ENCODE peak calls at places on chromosomes 11 and 22, in eight cellular contexts. K is left kidney; L is naive thymus-derived CD4-positive, alpha-beta T cell; J is endothelial cell; P is GM19239; D is mucosa of descending colon; I is activated T-helper 1 cell treated with Interleukin-2 at 50 U/mL for 16 hours; M is foreskin fibroblast. A is an unnamed sample.

GRCh38 chr22:23217171-23218052 is 37.1 kb downstream of the BCR start:
- DNase-seq in K (peak), L (no peak), J (no peak), P (no peak), D (no peak), I (no peak), M (no peak), A (no peak)

GRCh38 chr11:70105369-70105754 is 27.2 kb downstream of the ANO1 start:
- DNase-seq in K (no peak), L (no peak), J (no peak), P (no peak), D (peak), I (no peak), M (no peak), A (no peak)

GRCh38 chr22:45468872-45469572 is 33.7 kb upstream of the FBLN1 start:
- DNase-seq in K (no peak), L (no peak), J (no peak), P (no peak), D (no peak), I (no peak), M (peak), A (peak)

GRCh38 chr22:20174785-20175596 is 24.1 kb upstream of the CCDC188 start:
- DNase-seq in K (peak), L (no peak), J (peak), P (no peak), D (no peak), I (no peak), M (peak), A (peak)

GRCh38 chr11:59602432-59602831 is 13.1 kb downstream of the OSBP start:
- DNase-seq in K (no peak), L (no peak), J (no peak), P (no peak), D (no peak), I (no peak), M (no peak), A (no peak)

GRCh38 chr11:67432655-67433349 is 4.5 kb downstream of the RPS6KB2 start:
- DNase-seq in K (no peak), L (no peak), J (no peak), P (no peak), D (no peak), I (no peak), M (no peak), A (no peak)

GRCh38 chr22:27150530-27150909 is 493.1 kb downstream of the MIAT start:
- DNase-seq in K (no peak), L (no peak), J (no peak), P (no peak), D (no peak), I (no peak), M (peak), A (no peak)

GRCh38 chr11:86577663-86578636 is 94.5 kb downstream of the ME3 start:
- DNase-seq in K (peak), L (no peak), J (no peak), P (no peak), D (peak), I (no peak), M (peak), A (peak)

GRCh38 chr11:66012371-66012945 is 650 bp downstream of the CST6 start:
- DNase-seq in K (no peak), L (no peak), J (no peak), P (no peak), D (peak), I (no peak), M (no peak), A (no peak)

GRCh38 chr11:3959015-3959917 is 103.8 kb downstream of the STIM1 start:
- DNase-seq in K (no peak), L (no peak), J (peak), P (no peak), D (no peak), I (no peak), M (peak), A (peak)

GRCh38 chr22:44895296-44896055 is 114.3 kb downstream of the PHF21B start:
- DNase-seq in K (no peak), L (no peak), J (no peak), P (no peak), D (no peak), I (no peak), M (no peak), A (no peak)

GRCh38 chr11:15688351-15688792 is 573.6 kb downstream of the INSC start:
- DNase-seq in K (peak), L (no peak), J (no peak), P (no peak), D (no peak), I (no peak), M (no peak), A (peak)

GRCh38 chr11:11512090-11512489 is 109.7 kb downstream of the GALNT18 start:
- DNase-seq in K (no peak), L (no peak), J (no peak), P (no peak), D (no peak), I (no peak), M (no peak), A (no peak)

GRCh38 chr11:122897606-122898210 is 15.1 kb downstream of the JHY start:
- DNase-seq in K (no peak), L (no peak), J (no peak), P (no peak), D (no peak), I (no peak), M (peak), A (no peak)

GRCh38 chr11:8265681-8266241 is 2.1 kb upstream of the LMO1 start:
- DNase-seq in K (peak), L (no peak), J (peak), P (no peak), D (no peak), I (no peak), M (no peak), A (no peak)

GRCh38 chr11:83680351-83680750 is 394.2 kb upstream of the CCDC90B start:
- DNase-seq in K (peak), L (no peak), J (no peak), P (no peak), D (no peak), I (no peak), M (no peak), A (no peak)

GRCh38 chr11:46296520-46297448 is 19.3 kb downstream of the CREB3L1 start:
- DNase-seq in K (peak), L (no peak), J (peak), P (no peak), D (no peak), I (no peak), M (peak), A (peak)

GRCh38 chr11:17790453-17790852 is 55.9 kb downstream of the KCNC1 start:
- DNase-seq in K (no peak), L (no peak), J (no peak), P (no peak), D (no peak), I (no peak), M (peak), A (no peak)

GRCh38 chr11:117459979-117460300 is 132.3 kb downstream of the CEP164 start:
- DNase-seq in K (no peak), L (no peak), J (no peak), P (no peak), D (no peak), I (no peak), M (no peak), A (no peak)

GRCh38 chr11:112734207-112734606 is 227.0 kb upstream of the NCAM1 start:
- DNase-seq in K (peak), L (no peak), J (peak), P (no peak), D (no peak), I (no peak), M (peak), A (peak)

GRCh38 chr11:67420147-67420645 is 4.7 kb downstream of the CARNS1 start:
- DNase-seq in K (no peak), L (no peak), J (no peak), P (no peak), D (no peak), I (no peak), M (no peak), A (no peak)

GRCh38 chr11:19670030-19670761 is 42.4 kb upstream of the NAV2 start:
- DNase-seq in K (no peak), L (no peak), J (no peak), P (no peak), D (no peak), I (no peak), M (peak), A (peak)

GRCh38 chr11:96103102-96103501 is 179.2 kb upstream of the MTMR2 start:
- DNase-seq in K (no peak), L (no peak), J (no peak), P (no peak), D (no peak), I (no peak), M (peak), A (peak)

GRCh38 chr11:1053121-1053901 is 16.8 kb upstream of the MUC6 start:
- DNase-seq in K (peak), L (no peak), J (no peak), P (no peak), D (peak), I (no peak), M (no peak), A (peak)

GRCh38 chr22:21697021-21697771 is 31.4 kb downstream of the PPIL2 start:
- DNase-seq in K (no peak), L (no peak), J (no peak), P (no peak), D (peak), I (no peak), M (no peak), A (no peak)

GRCh38 chr11:92702037-92702436 is 267.4 kb upstream of the MTNR1B start:
- DNase-seq in K (no peak), L (no peak), J (no peak), P (no peak), D (no peak), I (no peak), M (peak), A (peak)

GRCh38 chr11:117010808-117011540 is 87.3 kb downstream of the SIK3 start:
- DNase-seq in K (no peak), L (no peak), J (no peak), P (no peak), D (no peak), I (no peak), M (peak), A (peak)

A was measured in Daoy.